ENCODE peak calls at places on chromosomes 12 and 14, in six cellular contexts. U is breast epithelium, A is neural progenitor cell, S is tibial artery, B is lung, Y is fibroblast of lung. V is an unnamed sample.

GRCh38 chr14:95272057-95272456 is 47.7 kb downstream of the CLMN start:
- DNase-seq in U (no peak), A (no peak), S (no peak), B (no peak), Y (no peak), V (no peak)

GRCh38 chr12:4145990-4146859 is 127.3 kb upstream of the CCND2 start:
- DNase-seq in U (no peak), A (no peak), S (no peak), B (no peak), Y (no peak), V (no peak)

GRCh38 chr12:2535583-2536187 is 259.1 kb upstream of the FKBP4 start:
- DNase-seq in U (no peak), A (no peak), S (no peak), B (no peak), Y (no peak), V (no peak)

GRCh38 chr12:48286665-48287064 is 64.1 kb downstream of the ZNF641 start:
- DNase-seq in U (no peak), A (peak), S (no peak), B (no peak), Y (no peak), V (no peak)

GRCh38 chr14:52923902-52924575 is 26.8 kb downstream of the FERMT2 start:
- DNase-seq in U (no peak), A (no peak), S (no peak), B (no peak), Y (no peak), V (no peak)

GRCh38 chr12:93982847-93983315 is 165.5 kb upstream of the PLXNC1 start:
- DNase-seq in U (no peak), A (no peak), S (no peak), B (no peak), Y (peak), V (no peak)

GRCh38 chr14:103707329-103708263 is 7.7 kb downstream of the XRCC3 start:
- DNase-seq in U (no peak), A (no peak), S (no peak), B (no peak), Y (no peak), V (no peak)

GRCh38 chr14:100159107-100159864 is at the start of gene DEGS2:
- DNase-seq in U (no peak), A (peak), S (no peak), B (peak), Y (no peak), V (peak)

GRCh38 chr12:120693848-120694247 is 6.9 kb downstream of the MLEC start:
- DNase-seq in U (no peak), A (peak), S (no peak), B (no peak), Y (no peak), V (no peak)

GRCh38 chr12:106223485-106224391 is 24.1 kb downstream of the CKAP4 start:
- DNase-seq in U (peak), A (peak), S (peak), B (peak), Y (peak), V (peak)

GRCh38 chr12:25796523-25797000 is 161.9 kb upstream of the RASSF8 start:
- DNase-seq in U (no peak), A (no peak), S (no peak), B (no peak), Y (peak), V (no peak)

GRCh38 chr12:45651029-45651428 is 78.5 kb upstream of the ARID2 start:
- DNase-seq in U (no peak), A (no peak), S (no peak), B (no peak), Y (no peak), V (no peak)

GRCh38 chr12:109542014-109542413 is 31.3 kb downstream of the MMAB start:
- DNase-seq in U (no peak), A (no peak), S (no peak), B (no peak), Y (peak), V (no peak)

GRCh38 chr12:109687250-109687649 is 26.4 kb upstream of the FAM222A start:
- DNase-seq in U (no peak), A (no peak), S (no peak), B (no peak), Y (no peak), V (no peak)

GRCh38 chr12:22100952-22101748 is 55.1 kb downstream of the CMAS start:
- DNase-seq in U (no peak), A (peak), S (peak), B (no peak), Y (peak), V (peak)

GRCh38 chr12:31629756-31630732 is 29.4 kb upstream of the ETFBKMT start:
- DNase-seq in U (no peak), A (no peak), S (no peak), B (no peak), Y (peak), V (no peak)

GRCh38 chr12:124609041-124609984 is 41.9 kb upstream of the NCOR2 start:
- DNase-seq in U (peak), A (no peak), S (peak), B (peak), Y (peak), V (peak)

GRCh38 chr14:53942970-53943750 is 13.5 kb downstream of the BMP4 start:
- DNase-seq in U (no peak), A (peak), S (no peak), B (no peak), Y (no peak), V (no peak)

GRCh38 chr12:6644257-6644596 is 3.0 kb downstream of the ACRBP start:
- DNase-seq in U (no peak), A (no peak), S (peak), B (no peak), Y (no peak), V (no peak)

GRCh38 chr12:3655331-3655900 is 97.5 kb downstream of the CRACR2A start:
- DNase-seq in U (no peak), A (peak), S (no peak), B (no peak), Y (no peak), V (no peak)

GRCh38 chr12:32686340-32686739 is 7.2 kb downstream of the DNM1L start:
- DNase-seq in U (no peak), A (no peak), S (no peak), B (no peak), Y (no peak), V (no peak)

GRCh38 chr12:84174115-84174514 is 738.5 kb downstream of the SLC6A15 start:
- DNase-seq in U (no peak), A (no peak), S (no peak), B (no peak), Y (no peak), V (no peak)

GRCh38 chr12:117331691-117332090 is 29.7 kb downstream of the NOS1 start:
- DNase-seq in U (no peak), A (no peak), S (no peak), B (no peak), Y (no peak), V (no peak)

GRCh38 chr14:41605550-41606248 is 977 bp upstream of the LRFN5 start:
- DNase-seq in U (no peak), A (peak), S (no peak), B (no peak), Y (peak), V (no peak)

GRCh38 chr12:127245437-127245836 is 1021.5 kb upstream of the TMEM132C start:
- DNase-seq in U (no peak), A (no peak), S (no peak), B (no peak), Y (peak), V (no peak)

GRCh38 chr12:62530596-62530995 is 64.0 kb downstream of the MON2 start:
- DNase-seq in U (no peak), A (no peak), S (no peak), B (no peak), Y (peak), V (no peak)

GRCh38 chr12:13011098-13011497 is 11.0 kb upstream of the HEBP1 start:
- DNase-seq in U (no peak), A (no peak), S (no peak), B (no peak), Y (no peak), V (no peak)

GRCh38 chr12:95099270-95099790 is 25.9 kb upstream of the NR2C1 start:
- DNase-seq in U (no peak), A (no peak), S (no peak), B (no peak), Y (no peak), V (no peak)

GRCh38 chr14:77031680-77032482 is 3.4 kb upstream of the IRF2BPL start:
- DNase-seq in U (no peak), A (no peak), S (peak), B (no peak), Y (peak), V (no peak)

GRCh38 chr14:100857923-100858837 is 32.3 kb downstream of the MEG3 start:
- DNase-seq in U (no peak), A (no peak), S (no peak), B (no peak), Y (no peak), V (no peak)

GRCh38 chr12:104671407-104672095 is 214.8 kb downstream of the CHST11 start:
- DNase-seq in U (peak), A (no peak), S (peak), B (peak), Y (peak), V (peak)

GRCh38 chr14:100546051-100546443 is 41.2 kb downstream of the BEGAIN start:
- DNase-seq in U (no peak), A (no peak), S (no peak), B (no peak), Y (no peak), V (no peak)

GRCh38 chr12:2826721-2827515 is 7.9 kb downstream of the NRIP2 start:
- DNase-seq in U (no peak), A (peak), S (no peak), B (no peak), Y (peak), V (no peak)

GRCh38 chr12:76259660-76260389 is 88.4 kb downstream of the BBS10 start:
- DNase-seq in U (no peak), A (no peak), S (no peak), B (no peak), Y (peak), V (no peak)

GRCh38 chr12:76256904-76257303 is 91.3 kb downstream of the BBS10 start:
- DNase-seq in U (no peak), A (no peak), S (no peak), B (no peak), Y (no peak), V (no peak)

GRCh38 chr12:76259071-76259470 is 89.1 kb downstream of the BBS10 start:
- DNase-seq in U (no peak), A (peak), S (no peak), B (no peak), Y (no peak), V (no peak)

GRCh38 chr12:76256341-76256740 is 91.9 kb downstream of the BBS10 start:
- DNase-seq in U (no peak), A (no peak), S (no peak), B (no peak), Y (no peak), V (no peak)

GRCh38 chr12:76260390-76260748 is 87.8 kb downstream of the BBS10 start:
- DNase-seq in U (no peak), A (no peak), S (no peak), B (no peak), Y (peak), V (no peak)
- H3K27ac ChIP-seq in U (peak), A (no peak), S (no peak), B (no peak), Y (peak), V (no peak)

GRCh38 chr14:69842671-69843407 is 36.4 kb upstream of the SMOC1 start:
- DNase-seq in U (no peak), A (peak), S (no peak), B (no peak), Y (no peak), V (no peak)

GRCh38 chr14:69839661-69840060 is 39.6 kb upstream of the SMOC1 start:
- DNase-seq in U (no peak), A (no peak), S (no peak), B (no peak), Y (no peak), V (no peak)

GRCh38 chr14:69844171-69844570 is 35.0 kb upstream of the SMOC1 start:
- DNase-seq in U (no peak), A (no peak), S (no peak), B (no peak), Y (no peak), V (no peak)

GRCh38 chr14:69839017-69839416 is 40.2 kb upstream of the SMOC1 start:
- DNase-seq in U (no peak), A (no peak), S (no peak), B (no peak), Y (no peak), V (no peak)
- TF ChIP-seq CTCF in U (no peak), A (no peak), S (no peak), B (no peak), Y (no peak), V (no peak)

GRCh38 chr12:11876301-11876700 is 194.4 kb upstream of the BCL2L14 start:
- DNase-seq in U (no peak), A (no peak), S (no peak), B (no peak), Y (no peak), V (no peak)

GRCh38 chr12:11880424-11880823 is 190.3 kb upstream of the BCL2L14 start:
- DNase-seq in U (no peak), A (no peak), S (no peak), B (no peak), Y (no peak), V (no peak)

GRCh38 chr12:11877102-11877826 is 193.5 kb upstream of the BCL2L14 start:
- DNase-seq in U (no peak), A (no peak), S (no peak), B (no peak), Y (no peak), V (no peak)

GRCh38 chr12:11879306-11879705 is 191.4 kb upstream of the BCL2L14 start:
- DNase-seq in U (no peak), A (no peak), S (no peak), B (no peak), Y (peak), V (no peak)

DNA sequence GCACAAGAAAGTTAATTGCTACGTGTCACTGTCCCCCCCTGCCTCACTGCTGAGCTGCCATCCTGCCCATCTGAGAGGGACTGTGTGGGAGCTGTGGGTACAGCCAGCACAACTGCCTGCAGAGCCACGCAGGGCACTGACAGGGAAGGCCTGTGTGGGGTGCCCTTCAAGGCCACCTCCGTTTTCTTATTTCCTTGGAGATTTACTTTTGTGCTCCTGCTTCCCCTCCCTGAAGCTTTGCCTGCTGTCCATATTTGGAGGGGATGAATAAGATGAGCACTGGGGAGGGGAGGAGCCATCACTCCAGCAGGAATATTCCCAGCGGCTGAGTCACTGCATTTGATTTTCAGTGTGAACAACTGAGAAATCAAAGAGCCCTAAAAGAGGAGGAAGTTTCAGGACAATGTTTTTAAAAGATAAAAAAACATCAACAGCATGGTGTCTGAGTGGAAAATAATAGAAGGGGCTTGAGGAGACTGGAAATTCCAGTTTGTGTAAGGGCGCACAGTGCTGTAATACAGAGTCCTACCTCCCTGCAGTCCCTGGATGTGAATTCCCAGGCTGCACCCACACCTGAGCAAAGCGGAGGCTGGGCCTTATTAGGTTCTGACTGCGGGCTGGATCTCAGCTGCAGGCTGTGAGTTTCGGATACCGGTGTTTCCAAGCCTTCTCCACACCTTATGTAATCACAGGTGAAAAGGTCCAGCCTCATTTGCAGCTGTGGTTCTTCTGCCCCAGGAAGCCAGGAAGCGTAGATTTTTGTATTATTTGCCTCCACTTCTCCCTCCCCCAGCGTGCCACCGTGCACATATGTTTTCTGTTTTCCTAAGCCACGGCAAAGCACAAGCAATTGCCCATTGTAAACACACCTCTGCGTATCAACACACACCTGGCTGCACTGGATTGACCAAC is 192.6 kb upstream of the BCL2L14 start:
- DNase-seq in U (no peak), A (peak), S (peak), B (no peak), Y (peak), V (peak)
- H3K27ac ChIP-seq in U (peak), A (no peak), S (peak), B (no peak), Y (no peak), V (no peak)

DNA sequence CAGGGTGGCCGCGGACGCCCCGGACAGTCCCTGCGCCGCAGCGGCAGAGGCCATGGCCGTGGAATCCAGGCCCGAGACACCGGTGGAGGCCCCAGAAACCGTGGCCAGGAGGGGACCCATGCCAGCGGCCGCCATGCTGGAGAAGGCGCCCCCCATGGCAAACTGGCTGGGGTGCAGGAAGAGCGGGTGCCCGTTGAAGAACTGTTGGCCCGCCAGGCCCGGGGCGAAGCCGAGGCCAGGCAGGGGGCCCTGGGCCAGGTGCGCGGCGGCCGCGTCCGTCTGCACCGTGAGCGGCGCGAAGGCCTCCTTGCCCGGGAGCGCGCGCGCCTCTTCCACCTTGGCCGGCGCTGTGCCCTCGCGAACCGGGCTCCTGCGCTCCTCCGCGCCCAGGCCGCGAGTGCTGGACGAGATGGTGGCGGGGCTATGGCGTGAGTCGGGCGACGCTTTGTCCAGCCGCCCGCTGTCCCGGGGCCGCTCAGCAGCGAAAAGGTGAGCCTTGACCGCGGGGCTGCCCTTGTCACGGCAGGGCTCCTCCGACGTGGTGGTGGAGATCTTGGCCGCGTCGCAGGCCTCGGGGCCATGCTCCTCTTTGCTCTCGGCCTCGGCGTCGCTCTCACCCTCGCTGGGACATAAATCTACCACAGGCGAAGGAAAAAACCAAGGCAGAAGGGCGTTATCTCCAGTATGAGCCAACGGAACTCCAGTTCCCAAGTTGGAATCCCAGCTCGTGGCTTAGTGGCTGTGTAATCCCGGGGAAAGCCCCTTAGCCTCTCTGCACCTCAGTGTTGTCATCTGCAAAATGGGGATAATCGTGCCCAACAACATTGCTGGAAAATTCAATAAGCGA is 9.6 kb downstream of the TBX3 start:
- DNase-seq in U (no peak), A (peak), S (no peak), B (no peak), Y (no peak), V (no peak)
- TF ChIP-seq CTCF in U (no peak), A (peak), S (no peak), B (no peak), Y (no peak), V (no peak)

GRCh38 chr14:83993545-83993944 is 1536.4 kb upstream of the FLRT2 start:
- DNase-seq in U (no peak), A (no peak), S (no peak), B (no peak), Y (no peak), V (no peak)
- H3K27ac ChIP-seq in U (no peak), A (no peak), S (no peak), B (no peak), Y (no peak), V (no peak)

DNA sequence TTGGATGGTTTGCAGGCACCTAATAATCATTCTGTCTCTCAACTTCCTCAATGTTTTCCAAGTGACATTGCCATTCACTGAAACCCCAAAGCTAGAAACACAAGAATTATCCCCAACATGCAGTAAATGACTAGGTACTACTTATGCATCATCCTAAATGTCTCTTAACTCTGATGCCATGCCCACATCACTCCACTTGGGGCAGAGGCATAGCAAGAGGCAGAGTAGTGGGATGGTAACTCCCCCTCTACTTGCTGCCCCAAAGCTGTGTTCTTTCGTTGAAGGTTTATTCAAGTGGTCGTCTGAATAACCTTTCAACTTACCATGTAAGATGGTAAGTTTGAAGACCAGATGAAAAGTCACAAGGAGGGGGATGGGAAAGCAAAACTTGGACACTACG is 77.9 kb upstream of the SOX5 start:
- DNase-seq in U (no peak), A (no peak), S (no peak), B (no peak), Y (no peak), V (no peak)
- TF ChIP-seq CTCF in U (no peak), A (no peak), S (no peak), B (no peak), Y (no peak), V (no peak)

GRCh38 chr12:50302686-50303085 is 19.4 kb upstream of the LIMA1 start:
- DNase-seq in U (no peak), A (no peak), S (no peak), B (no peak), Y (peak), V (no peak)

GRCh38 chr12:50296554-50296953 is 13.2 kb upstream of the LIMA1 start:
- DNase-seq in U (no peak), A (no peak), S (no peak), B (no peak), Y (no peak), V (no peak)

GRCh38 chr12:50297027-50297426 is 13.7 kb upstream of the LIMA1 start:
- DNase-seq in U (no peak), A (no peak), S (no peak), B (no peak), Y (no peak), V (no peak)

GRCh38 chr12:50297996-50298395 is 14.7 kb upstream of the LIMA1 start:
- DNase-seq in U (no peak), A (no peak), S (no peak), B (no peak), Y (no peak), V (no peak)
- H3K27ac ChIP-seq in U (peak), A (no peak), S (no peak), B (no peak), Y (no peak), V (no peak)

GRCh38 chr12:66273147-66273546 is 29.1 kb upstream of the HELB start:
- DNase-seq in U (no peak), A (no peak), S (no peak), B (no peak), Y (no peak), V (no peak)
- TF ChIP-seq CTCF in U (no peak), A (no peak), S (no peak), B (no peak), Y (no peak), V (no peak)